ENCODE peak calls at places on chromosomes 11 and 22, in four cellular contexts. O is PC-9, I is cardiac fibroblast, R is hepatocyte. F is an unnamed sample.

GRCh38 chr11:97202613-97203292 is 812.9 kb downstream of the JRKL start:
- DNase-seq in O (no peak), I (no peak), R (no peak), F (no peak)

GRCh38 chr11:121086866-121087265 is 14.2 kb upstream of the TECTA start:
- DNase-seq in R (no peak), O (no peak), I (peak), F (peak)

GRCh38 chr11:77547863-77548551 is 41.7 kb upstream of the AQP11 start:
- DNase-seq in I (peak), R (peak), O (peak), F (peak)

GRCh38 chr22:40512426-40513136 is 123.9 kb downstream of the MRTFA start:
- DNase-seq in R (peak), O (peak), I (peak), F (peak)

GRCh38 chr11:119262668-119263351 is 54.1 kb downstream of the MCAM start:
- DNase-seq in R (no peak), I (peak), O (no peak), F (no peak)

GRCh38 chr11:30917859-30918478 is 331.8 kb upstream of the MPPED2 start:
- DNase-seq in O (no peak), I (peak), R (peak), F (no peak)

GRCh38 chr11:130381317-130381716 is 47.1 kb downstream of the ADAMTS8 start:
- DNase-seq in I (no peak), O (no peak), R (no peak), F (no peak)

GRCh38 chr11:99781074-99781473 is 760.3 kb downstream of the CNTN5 start:
- DNase-seq in O (no peak), I (peak), R (no peak), F (no peak)

GRCh38 chr11:57307666-57308270 is 17.0 kb downstream of the TNKS1BP1 start:
- DNase-seq in I (no peak), R (no peak), O (peak), F (no peak)

GRCh38 chr11:12109591-12110196 is 696 bp upstream of the MICAL2 start:
- DNase-seq in R (no peak), I (no peak), O (no peak), F (no peak)

GRCh38 chr22:46660604-46661201 is 40.5 kb downstream of the GRAMD4 start:
- DNase-seq in O (no peak), I (no peak), R (no peak), F (no peak)

GRCh38 chr11:74932169-74932568 is 16.7 kb downstream of the XRRA1 start:
- DNase-seq in O (no peak), R (no peak), I (peak), F (no peak)

GRCh38 chr11:78295347-78295746 is 106.6 kb downstream of the USP35 start:
- DNase-seq in R (no peak), I (no peak), O (peak), F (no peak)

GRCh38 chr11:115363426-115363825 is 140.8 kb downstream of the CADM1 start:
- DNase-seq in R (no peak), O (no peak), I (no peak), F (no peak)

GRCh38 chr22:45599836-45600577 is 71.6 kb upstream of the ATXN10 start:
- DNase-seq in O (peak), R (no peak), I (no peak), F (no peak)

GRCh38 chr11:26780686-26781085 is 58.8 kb upstream of the SLC5A12 start:
- DNase-seq in R (no peak), O (no peak), I (no peak), F (peak)

GRCh38 chr11:119207300-119207570 is 1.1 kb downstream of the CBL start:
- DNase-seq in I (peak), R (peak), O (peak), F (no peak)

GRCh38 chr22:29143848-29144785 is 61.6 kb upstream of the EMID1 start:
- DNase-seq in R (no peak), I (no peak), O (no peak), F (no peak)

GRCh38 chr11:59573216-59573615 is 42.4 kb downstream of the OSBP start:
- DNase-seq in O (peak), I (peak), R (no peak), F (peak)

GRCh38 chr11:1122356-1123002 is 35.3 kb upstream of the MUC5AC start:
- DNase-seq in O (no peak), I (no peak), R (no peak), F (no peak)

GRCh38 chr11:221998-222789 is 13.9 kb downstream of the SIRT3 start:
- DNase-seq in R (no peak), I (no peak), O (no peak), F (no peak)

GRCh38 chr11:123560001-123560400 is 94.4 kb downstream of the SCN3B start:
- DNase-seq in O (no peak), I (peak), R (peak), F (peak)

GRCh38 chr22:24125942-24126341 is 55.3 kb upstream of the SUSD2 start:
- DNase-seq in I (no peak), O (no peak), R (no peak), F (no peak)

GRCh38 chr11:91972665-91973266 is 251.9 kb upstream of the FAT3 start:
- DNase-seq in R (no peak), I (no peak), O (no peak), F (no peak)

GRCh38 chr11:15580056-15580774 is 465.5 kb downstream of the INSC start:
- DNase-seq in R (no peak), I (no peak), O (no peak), F (no peak)

GRCh38 chr11:9269492-9270030 is 4.4 kb upstream of the DENND5A start:
- DNase-seq in I (peak), R (no peak), O (no peak), F (no peak)

GRCh38 chr11:5103066-5103465 is 33.7 kb downstream of the OR52E1 start:
- DNase-seq in O (no peak), R (no peak), I (no peak), F (no peak)

GRCh38 chr11:5107285-5107684 is 30.9 kb downstream of the OR52A5 start:
- DNase-seq in I (no peak), O (no peak), R (no peak), F (no peak)

GRCh38 chr11:5102246-5102645 is 32.9 kb downstream of the OR52E1 start:
- DNase-seq in R (no peak), O (no peak), I (no peak), F (no peak)
- TF ChIP-seq CTCF in R (no peak), O (no peak), I (no peak), F (no peak)

GRCh38 chr11:62553839-62554361 is 7.3 kb upstream of the AHNAK start:
- DNase-seq in R (no peak), O (peak), I (peak), F (peak)
- H3K4me3 ChIP-seq in R (no peak), O (peak), I (peak), F (peak)

GRCh38 chr11:69174841-69175240 is 19.1 kb downstream of the SMIM38 start:
- DNase-seq in R (no peak), O (no peak), I (no peak), F (no peak)
- TF ChIP-seq CTCF in R (no peak), O (no peak), I (no peak), F (no peak)

DNA sequence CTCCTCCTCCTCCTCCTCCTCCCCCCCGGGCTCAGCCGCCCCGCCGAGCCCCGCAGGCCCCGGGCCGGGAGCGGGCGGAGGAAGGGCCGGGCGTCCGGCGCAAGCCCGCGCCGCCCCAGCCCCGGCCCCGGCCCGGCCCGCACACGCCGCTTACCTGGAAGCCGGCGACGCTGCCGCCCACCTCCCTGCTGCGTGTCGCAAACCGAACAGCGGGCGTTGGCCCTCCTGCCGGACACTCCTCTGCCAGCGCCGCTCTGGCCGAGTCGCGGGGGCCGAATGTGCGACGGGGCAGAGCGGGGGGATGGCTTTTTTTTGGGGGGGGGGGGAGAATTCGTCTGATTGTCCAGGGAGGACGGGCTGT is 1.1 kb downstream of the IGF2 start:
- DNase-seq in O (no peak), I (no peak), R (peak), F (no peak)
- H3K4me3 ChIP-seq in O (no peak), I (peak), R (peak), F (peak)

GRCh38 chr11:82671451-82671850 is 62.2 kb downstream of the FAM181B start:
- DNase-seq in O (no peak), R (no peak), I (no peak), F (no peak)

GRCh38 chr11:82675838-82676237 is 57.8 kb downstream of the FAM181B start:
- DNase-seq in I (no peak), R (no peak), O (no peak), F (no peak)

GRCh38 chr11:82680252-82680651 is 53.4 kb downstream of the FAM181B start:
- DNase-seq in I (no peak), R (no peak), O (peak), F (no peak)

GRCh38 chr11:82682003-82682751 is 51.5 kb downstream of the FAM181B start:
- DNase-seq in R (peak), I (peak), O (peak), F (peak)

GRCh38 chr11:82676483-82677094 is 57.1 kb downstream of the FAM181B start:
- DNase-seq in R (no peak), I (no peak), O (no peak), F (no peak)
- TF ChIP-seq CTCF in R (no peak), I (peak), O (peak), F (peak)

GRCh38 chr11:44067266-44067665 is 1.2 kb downstream of the ACCS start:
- DNase-seq in O (no peak), I (no peak), R (no peak), F (no peak)
- H3K4me3 ChIP-seq in O (peak), I (no peak), R (no peak), F (no peak)

DNA sequence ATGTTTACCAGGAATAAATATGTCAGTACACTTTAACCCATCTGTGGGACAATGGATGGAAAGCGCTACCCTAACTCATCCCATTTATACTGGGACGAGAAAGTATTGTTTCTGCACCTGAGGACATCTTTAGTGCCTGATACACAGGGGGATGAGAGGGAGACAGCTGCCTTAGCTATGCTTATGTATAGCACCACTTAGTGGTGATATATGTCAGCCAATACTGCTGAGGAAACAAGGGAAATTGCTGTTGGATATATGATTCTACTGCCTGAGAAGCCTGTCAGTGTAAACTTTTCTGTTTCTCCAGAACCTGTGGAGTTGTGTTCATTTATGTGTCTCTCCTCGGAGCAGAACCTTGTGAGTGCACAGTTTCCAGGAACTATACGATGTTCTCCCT is 13.3 kb upstream of the CEP295 start:
- DNase-seq in O (no peak), R (peak), I (peak), F (no peak)
- TF ChIP-seq CTCF in O (peak), R (peak), I (peak), F (peak)

DNA sequence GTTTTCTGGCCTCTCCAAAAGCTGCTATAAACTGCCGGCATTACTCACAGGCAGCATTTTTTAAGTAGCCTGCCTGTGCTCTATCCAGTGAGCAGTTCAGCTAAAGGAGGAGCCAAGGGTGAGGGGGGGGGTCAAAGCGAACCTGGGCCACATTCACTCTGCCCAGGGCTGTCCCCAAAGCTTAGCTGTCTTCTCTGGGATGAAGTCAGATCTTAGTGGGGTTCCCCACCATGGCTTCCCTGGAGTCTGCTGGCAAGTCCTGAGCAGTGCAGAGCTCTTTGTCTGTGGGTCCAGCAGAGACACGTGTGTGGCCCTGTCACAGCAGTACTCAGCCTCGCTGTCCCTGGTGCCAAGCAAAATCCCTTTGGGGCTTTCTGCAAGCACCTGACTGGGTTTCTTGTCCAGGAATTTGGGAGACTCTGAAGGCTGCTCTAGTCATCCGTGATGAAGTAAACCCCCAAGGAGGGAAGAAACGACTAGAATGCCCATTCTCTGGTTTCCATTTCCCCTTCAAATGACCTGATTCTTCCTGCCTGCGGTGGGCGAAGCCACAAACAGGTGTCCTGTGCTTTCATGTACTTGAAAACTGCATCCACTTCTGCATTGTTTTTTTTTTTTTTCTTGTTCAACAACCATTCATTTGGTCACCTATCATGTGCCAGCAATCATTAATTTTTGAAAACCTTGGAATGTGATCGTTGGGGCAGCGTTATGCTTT is 2.6 kb downstream of the KCNJ5 start:
- DNase-seq in R (no peak), O (no peak), I (no peak), F (no peak)
- H3K4me3 ChIP-seq in R (no peak), O (no peak), I (no peak), F (no peak)

GRCh38 chr11:64246874-64247728 is at the start of gene PPP1R14B:
- DNase-seq in O (peak), R (peak), I (peak), F (no peak)
- TF ChIP-seq CTCF in O (peak), R (peak), I (no peak), F (no peak)